ENCODE peak calls at places on chromosomes 13 and 19, in four cellular contexts. O is endothelial cell of umbilical vein, Z is NCI-H1092, V is amygdala. K is an unnamed sample.

GRCh38 chr13:64540468-64540867 is 2689.7 kb downstream of the PCDH9 start:
- DNase-seq in Z (no peak), V (no peak), O (no peak), K (no peak)

GRCh38 chr19:50654882-50655281 is 5.6 kb downstream of the C19orf81 start:
- DNase-seq in V (no peak), O (no peak), Z (no peak), K (no peak)

GRCh38 chr13:100275746-100276145 is 186.9 kb downstream of the PCCA start:
- DNase-seq in Z (no peak), O (no peak), V (no peak), K (no peak)

GRCh38 chr19:4843647-4843965 is 12.1 kb upstream of the TICAM1 start:
- DNase-seq in Z (no peak), V (no peak), O (no peak), K (no peak)

GRCh38 chr19:8305798-8306197 is 2.4 kb downstream of the CD320 start:
- DNase-seq in Z (no peak), O (no peak), V (no peak), K (no peak)

GRCh38 chr13:113646921-113647340 is 11.1 kb downstream of the ATP4B start:
- DNase-seq in O (no peak), V (no peak), Z (no peak), K (no peak)

GRCh38 chr13:112441226-112441625 is 65.1 kb downstream of the SPACA7 start:
- DNase-seq in V (no peak), Z (no peak), O (no peak), K (no peak)

GRCh38 chr19:39595950-39596349 is 6.4 kb upstream of the LGALS13 start:
- DNase-seq in Z (no peak), O (no peak), V (no peak), K (no peak)

GRCh38 chr19:20278342-20278741 is 111.3 kb downstream of the ZNF486 start:
- DNase-seq in O (no peak), Z (no peak), V (no peak), K (no peak)

GRCh38 chr13:95301135-95301946 is at the start of gene ABCC4:
- DNase-seq in V (no peak), Z (peak; percentile 81), O (peak; percentile 72), K (no peak)

GRCh38 chr13:68019901-68020300 is 789.8 kb upstream of the PCDH9 start:
- DNase-seq in O (no peak), Z (no peak), V (no peak), K (no peak)

GRCh38 chr13:27952931-27953670 is 16.0 kb downstream of the CDX2 start:
- DNase-seq in V (no peak), Z (no peak), O (no peak), K (no peak)

GRCh38 chr13:52361225-52361624 is 44.7 kb downstream of the THSD1 start:
- DNase-seq in V (no peak), O (no peak), Z (no peak), K (no peak)

GRCh38 chr13:96851856-96852255 is 142.4 kb downstream of the OXGR1 start:
- DNase-seq in V (no peak), O (no peak), Z (no peak), K (no peak)

GRCh38 chr13:27125357-27126282 is 46.0 kb downstream of the USP12 start:
- DNase-seq in Z (peak; percentile 59), V (no peak), O (no peak), K (peak; percentile 42)

GRCh38 chr13:100552755-100553154 is 35.8 kb downstream of the GGACT start:
- DNase-seq in O (no peak), V (no peak), Z (no peak), K (no peak)

GRCh38 chr13:110124201-110124600 is 182.8 kb downstream of the COL4A1 start:
- DNase-seq in V (no peak), O (no peak), Z (no peak), K (no peak)

GRCh38 chr13:22940090-22940710 is 240.6 kb upstream of the SGCG start:
- DNase-seq in V (no peak), O (no peak), Z (no peak), K (no peak)

GRCh38 chr19:7489609-7490044 is 792 bp upstream of the PEX11G start:
- DNase-seq in Z (no peak), V (no peak), O (no peak), K (no peak)

GRCh38 chr13:41222259-41222852 is 28.0 kb upstream of the KBTBD7 start:
- DNase-seq in V (no peak), Z (peak; percentile 10), O (peak; percentile 72), K (peak; percentile 2)

GRCh38 chr19:35268546-35269424 is at the start of gene USF2:
- DNase-seq in O (peak; percentile 25), Z (peak; percentile 29), V (no peak), K (no peak)

GRCh38 chr19:43858174-43858573 is 31.1 kb downstream of the ZNF283 start:
- DNase-seq in V (no peak), O (no peak), Z (no peak), K (no peak)

GRCh38 chr19:17424743-17425365 is 5.0 kb downstream of the MVB12A start:
- DNase-seq in O (peak; percentile 48), Z (peak; percentile 32), V (no peak), K (no peak)

GRCh38 chr19:33448159-33448516 is 73.5 kb downstream of the PEPD start:
- DNase-seq in O (no peak), Z (no peak), V (no peak), K (no peak)

GRCh38 chr19:46818812-46819211 is 30.4 kb upstream of the SLC1A5 start:
- DNase-seq in V (no peak), Z (no peak), O (no peak), K (no peak)

GRCh38 chr19:50427997-50428425 is 4.7 kb upstream of the MYBPC2 start:
- DNase-seq in V (peak; percentile 48), O (peak; percentile 57), Z (no peak), K (no peak)

GRCh38 chr13:108270442-108270841 is 924 bp downstream of the TNFSF13B start:
- DNase-seq in V (no peak), Z (no peak), O (no peak), K (no peak)

GRCh38 chr13:45278096-45278645 is 62.8 kb downstream of the TPT1 start:
- DNase-seq in Z (no peak), O (peak; percentile 68), V (no peak), K (no peak)

GRCh38 chr13:88754141-88754540 is 1083.0 kb downstream of the SLITRK5 start:
- DNase-seq in O (no peak), V (no peak), Z (no peak), K (no peak)

GRCh38 chr19:48654299-48655059 is 8.5 kb upstream of the CA11 start:
- DNase-seq in Z (no peak), O (no peak), V (no peak), K (no peak)

GRCh38 chr13:47170971-47171370 is 274.1 kb upstream of the HTR2A start:
- DNase-seq in Z (no peak), V (no peak), O (no peak), K (no peak)

GRCh38 chr19:38388310-38389100 is at the start of gene SPRED3:
- DNase-seq in V (peak; percentile 32), Z (no peak), O (no peak), K (no peak)

GRCh38 chr19:30431591-30431990 is 59.4 kb downstream of the ZNF536 start:
- DNase-seq in O (no peak), Z (no peak), V (no peak), K (no peak)

K was measured in NCI-H2029 treated with DMSO at 0.1 percent for 48 hours.